ENCODE peak calls at places on chromosome 18, in four cellular contexts. R is K562, N is WTC11, W is HepG2. V is an unnamed sample.

GRCh38 chr18:8348051-8348450 is 261.2 kb upstream of the RAB12 start:
- DNase-seq in R (no peak), W (no peak), N (no peak), V (no peak)

GRCh38 chr18:14970027-14970426 is 222.1 kb downstream of the ANKRD30B start:
- DNase-seq in R (no peak), W (no peak), N (no peak), V (no peak)

GRCh38 chr18:79410171-79410641 is 14.5 kb downstream of the NFATC1 start:
- DNase-seq in R (no peak), N (no peak), W (no peak), V (no peak)

GRCh38 chr18:13258792-13259385 is 40.3 kb downstream of the LDLRAD4 start:
- DNase-seq in R (no peak), W (no peak), N (no peak), V (no peak)

GRCh38 chr18:68604256-68604655 is 110.7 kb downstream of the TMX3 start:
- DNase-seq in N (no peak), R (no peak), W (no peak), V (no peak)

GRCh38 chr18:8771930-8772329 is 66.6 kb downstream of the MTCL1 start:
- DNase-seq in N (no peak), R (no peak), W (no peak), V (no peak)

GRCh38 chr18:14908541-14908940 is 160.6 kb downstream of the ANKRD30B start:
- DNase-seq in N (no peak), W (no peak), R (no peak), V (no peak)

GRCh38 chr18:9619990-9620389 is 5.6 kb upstream of the PPP4R1 start:
- DNase-seq in R (no peak), N (no peak), W (no peak), V (no peak)

GRCh38 chr18:41767960-41768359 is 187.1 kb upstream of the PIK3C3 start:
- DNase-seq in R (no peak), W (no peak), N (peak; percentile 10), V (no peak)

GRCh38 chr18:59263566-59264135 is 9.6 kb downstream of the RAX start:
- DNase-seq in W (no peak), R (no peak), N (no peak), V (no peak)

GRCh38 chr18:3262234-3263171 is 570 bp downstream of the MYL12B start:
- DNase-seq in R (no peak), N (no peak), W (no peak), V (no peak)

GRCh38 chr18:62387257-62387656 is 62.1 kb downstream of the TNFRSF11A start:
- DNase-seq in R (no peak), N (no peak), W (no peak), V (no peak)
- TF ChIP-seq TCF7 in R (no peak), N (no peak), W (no peak), V (no peak)

GRCh38 chr18:76339246-76339620 is 155.8 kb downstream of the ZNF516 start:
- DNase-seq in W (no peak), N (no peak), R (no peak), V (no peak)

GRCh38 chr18:76340410-76340809 is 154.6 kb downstream of the ZNF516 start:
- DNase-seq in R (no peak), N (no peak), W (no peak), V (no peak)

GRCh38 chr18:76338088-76338487 is 157.0 kb downstream of the ZNF516 start:
- DNase-seq in R (no peak), N (no peak), W (no peak), V (no peak)

GRCh38 chr18:76336241-76336640 is 158.8 kb downstream of the ZNF516 start:
- DNase-seq in W (no peak), R (no peak), N (no peak), V (no peak)

GRCh38 chr18:76338619-76339245 is 156.3 kb downstream of the ZNF516 start:
- DNase-seq in N (no peak), W (no peak), R (no peak), V (no peak)
- TF ChIP-seq TCF7 in N (no peak), W (no peak), R (no peak), V (no peak)

DNA sequence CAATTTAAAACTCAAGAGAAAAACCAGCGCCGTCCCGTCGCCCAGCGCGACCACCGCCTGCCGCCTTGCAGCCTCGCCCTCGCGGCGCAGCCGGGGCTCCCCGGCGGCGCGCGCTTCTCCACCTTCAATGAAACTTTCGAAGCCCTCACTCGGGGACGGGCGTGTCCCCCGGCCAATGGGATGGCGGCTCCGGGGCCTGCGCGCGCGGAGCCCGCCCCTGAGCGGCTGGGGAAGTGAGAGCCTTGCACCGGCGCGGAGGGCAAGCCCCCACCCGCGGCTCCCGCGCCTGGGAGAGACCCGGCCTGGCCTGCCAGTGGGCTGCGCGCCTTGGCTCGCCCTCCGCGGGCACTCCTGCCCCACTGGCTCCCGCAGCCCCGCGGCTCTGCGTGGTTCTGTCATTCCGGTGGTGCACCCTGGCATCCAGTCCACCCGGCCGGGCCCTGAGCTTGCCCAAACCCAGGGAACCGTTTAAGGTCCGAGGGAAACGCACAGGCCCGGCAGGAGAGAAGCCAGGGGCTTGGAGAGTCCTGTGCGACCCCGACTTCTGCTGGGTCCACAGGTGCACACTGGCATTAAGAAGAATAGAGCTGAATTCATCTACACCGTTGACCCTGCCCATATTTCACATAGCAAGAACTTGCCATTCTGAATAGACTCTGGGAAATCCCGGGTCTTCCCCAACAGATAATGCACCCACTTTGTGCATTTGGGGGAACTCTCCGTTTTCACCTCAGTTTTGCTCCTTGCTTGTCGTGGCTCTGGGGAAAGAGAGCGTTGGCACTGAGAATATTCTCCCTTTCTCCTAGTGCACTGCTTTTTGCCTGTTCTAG is at the start of gene PIEZO2:
- DNase-seq in R (peak; percentile 23), N (peak; percentile 84), W (peak; percentile 68), V (peak; percentile 43)
- TF ChIP-seq TCF7 in R (no peak), N (no peak), W (no peak), V (no peak)

GRCh38 chr18:22634464-22634863 is 216.7 kb upstream of the CTAGE1 start:
- DNase-seq in R (no peak), W (no peak), N (peak; percentile 12), V (no peak)

GRCh38 chr18:22639026-22639463 is 221.3 kb upstream of the CTAGE1 start:
- DNase-seq in R (no peak), W (no peak), N (no peak), V (no peak)

GRCh38 chr18:22639626-22640025 is 221.9 kb upstream of the CTAGE1 start:
- DNase-seq in R (no peak), N (no peak), W (no peak), V (no peak)

GRCh38 chr18:22640281-22640842 is 222.6 kb upstream of the CTAGE1 start:
- DNase-seq in W (no peak), N (no peak), R (no peak), V (no peak)

GRCh38 chr18:22637787-22638186 is 220.1 kb upstream of the CTAGE1 start:
- DNase-seq in R (no peak), W (peak; percentile 42), N (no peak), V (no peak)
- TF ChIP-seq TCF7 in R (no peak), W (no peak), N (no peak), V (no peak)

GRCh38 chr18:50410894-50411293 is 36.0 kb downstream of the SKA1 start:
- DNase-seq in W (no peak), R (no peak), N (no peak), V (no peak)

GRCh38 chr18:50405582-50406271 is 30.9 kb downstream of the SKA1 start:
- DNase-seq in R (no peak), W (no peak), N (peak; percentile 31), V (no peak)

GRCh38 chr18:50410008-50410407 is 35.2 kb downstream of the SKA1 start:
- DNase-seq in R (peak; percentile 24), W (no peak), N (peak; percentile 33), V (no peak)
- TF ChIP-seq TCF7 in R (no peak), W (no peak), N (no peak), V (no peak)

DNA sequence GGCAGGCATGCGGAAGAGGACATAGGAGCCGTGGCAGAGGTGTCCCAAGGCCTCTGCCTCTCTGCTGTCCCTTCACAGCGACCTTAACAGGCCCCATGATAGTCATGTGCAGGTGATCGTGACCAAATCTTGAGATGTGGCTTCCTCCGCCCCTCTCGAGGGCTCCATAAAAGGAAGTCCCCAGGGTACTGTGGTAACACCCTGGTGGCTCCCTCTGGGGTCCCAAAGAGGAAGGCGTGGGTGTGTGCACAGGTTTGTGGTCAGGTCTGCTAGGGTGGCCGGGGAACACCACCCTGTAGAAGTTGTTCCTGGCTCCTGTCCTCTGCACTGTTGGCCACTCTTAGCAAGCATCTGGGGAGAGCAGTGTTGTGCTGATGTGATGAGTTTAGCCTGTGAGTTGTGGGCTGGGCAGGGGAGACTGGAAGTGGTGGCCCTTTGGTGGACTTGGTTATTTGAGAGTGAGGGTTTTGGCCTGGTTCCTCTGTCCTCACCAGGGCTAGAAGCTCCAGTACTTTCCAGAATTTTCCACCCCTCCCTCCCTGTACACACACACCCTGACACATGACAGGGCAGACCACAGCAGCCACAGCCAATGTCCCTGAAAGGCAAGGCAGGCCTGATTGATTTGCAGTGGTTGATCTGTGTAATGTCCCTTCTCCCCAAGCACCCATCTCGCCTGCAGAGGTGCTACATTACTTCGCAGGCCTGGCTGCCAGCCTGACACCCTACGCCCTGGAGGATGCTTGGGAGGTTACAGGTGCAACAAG is 68.9 kb upstream of the BOD1L2 start:
- DNase-seq in W (no peak), R (no peak), N (no peak), V (peak; percentile 93)
- TF ChIP-seq TCF7 in W (no peak), R (no peak), N (no peak), V (peak; percentile 79)

GRCh38 chr18:46055841-46056240 is 16.2 kb downstream of the PSTPIP2 start:
- DNase-seq in R (no peak), W (no peak), N (no peak), V (no peak)

GRCh38 chr18:46050268-46050667 is 21.8 kb downstream of the PSTPIP2 start:
- DNase-seq in W (no peak), N (no peak), R (no peak), V (no peak)

GRCh38 chr18:46054956-46055831 is 16.9 kb downstream of the PSTPIP2 start:
- DNase-seq in N (no peak), W (no peak), R (no peak), V (no peak)

GRCh38 chr18:46051731-46052461 is 20.2 kb downstream of the PSTPIP2 start:
- DNase-seq in N (no peak), W (peak; percentile 98), R (no peak), V (no peak)

DNA sequence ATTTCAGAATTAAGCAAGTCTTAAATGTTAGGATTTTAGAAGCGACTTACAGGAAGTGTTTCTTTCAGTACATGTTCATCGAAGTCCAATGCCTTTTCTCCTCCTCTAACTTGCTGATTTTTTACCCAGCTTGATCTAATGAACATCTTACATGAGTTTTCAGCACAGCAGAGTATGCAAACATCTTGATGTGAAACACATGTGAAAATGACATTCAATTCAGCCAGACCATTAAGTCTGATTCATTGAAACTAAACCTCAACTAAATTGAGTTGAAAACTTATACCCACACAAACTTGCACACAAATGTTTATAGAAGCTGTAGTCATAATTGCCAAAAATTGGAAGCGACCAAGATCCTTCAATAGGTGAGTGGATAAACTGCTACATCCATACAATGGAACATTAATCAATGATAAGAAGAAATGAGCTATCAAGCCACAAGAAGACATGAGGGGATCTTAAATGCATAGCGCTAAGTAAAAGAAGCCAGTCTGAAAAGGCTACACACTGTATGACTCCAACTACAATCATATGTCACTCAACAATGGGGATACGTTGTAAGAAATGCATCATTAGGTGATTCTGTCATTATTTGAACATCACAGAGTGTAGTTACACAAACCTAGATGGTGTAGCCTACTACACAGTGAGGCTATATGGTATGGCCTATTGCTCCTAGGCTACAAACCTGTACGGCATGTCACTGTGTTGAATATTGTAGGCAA is 18.5 kb downstream of the PSTPIP2 start:
- DNase-seq in W (no peak), R (no peak), N (no peak), V (no peak)
- TF ChIP-seq TCF7 in W (no peak), R (no peak), N (no peak), V (no peak)

GRCh38 chr18:70290482-70291294 is 1.8 kb downstream of the SOCS6 start:
- DNase-seq in R (no peak), W (no peak), N (no peak), V (no peak)
- TF ChIP-seq TCF7 in R (no peak), W (no peak), N (no peak), V (no peak)